ENCODE peak calls at places on chromosomes 7 and 10, in seven cellular contexts. M is MM.1S, P is SK-N-SH, D is K562, T is heart right ventricle, Q is mesenchymal stem cell, V is Peyer's patch. A is an unnamed sample.
A peak's percentile ranks its signal among the peaks of the same experiment; 100 is the strongest.

GRCh38 chr10:25682203-25682950 is 251.7 kb upstream of the MYO3A start:
- DNase-seq in M (no peak), T (peak; percentile 52), Q (peak; percentile 56), D (peak; percentile 18), V (no peak), P (peak; percentile 34), A (no peak)

GRCh38 chr10:125472037-125472607 is 210.8 kb downstream of the TEX36 start:
- DNase-seq in Q (no peak), V (no peak), P (no peak), D (no peak), M (no peak), T (no peak), A (no peak)

GRCh38 chr7:143416565-143417149 is 8.0 kb upstream of the EPHA1 start:
- DNase-seq in T (no peak), M (peak; percentile 64), Q (peak; percentile 58), V (no peak), D (peak; percentile 82), P (peak; percentile 82), A (no peak)

GRCh38 chr7:356087-356486 is 66.1 kb downstream of the FOXL3 start:
- DNase-seq in M (no peak), Q (no peak), P (no peak), T (no peak), D (no peak), V (no peak), A (no peak)

GRCh38 chr7:601573-602340 is 82.1 kb upstream of the PDGFA start:
- DNase-seq in T (peak; percentile 66), P (no peak), D (peak; percentile 57), M (no peak), V (peak; percentile 89), Q (no peak), A (no peak)

GRCh38 chr10:132541601-132542011 is 4.0 kb downstream of the INPP5A start:
- DNase-seq in M (no peak), V (peak; percentile 44), P (no peak), T (no peak), Q (no peak), D (no peak), A (no peak)

GRCh38 chr10:104293021-104293420 is 24.0 kb downstream of the GSTO2 start:
- DNase-seq in M (no peak), V (no peak), Q (no peak), P (no peak), T (no peak), D (no peak), A (no peak)

GRCh38 chr10:45181483-45181882 is 133.9 kb downstream of the OR13A1 start:
- DNase-seq in V (no peak), M (no peak), T (peak; percentile 11), P (no peak), D (no peak), Q (no peak), A (no peak)

GRCh38 chr7:151249034-151249731 is 689 bp upstream of the SMARCD3 start:
- DNase-seq in D (peak; percentile 56), Q (peak; percentile 93), T (peak; percentile 63), V (peak; percentile 63), M (no peak), P (peak; percentile 84), A (no peak)

GRCh38 chr7:14821757-14822480 is 80.6 kb downstream of the DGKB start:
- DNase-seq in P (no peak), D (no peak), Q (no peak), T (no peak), M (no peak), V (no peak), A (no peak)

GRCh38 chr10:16867556-16867955 is 50.3 kb upstream of the RSU1 start:
- DNase-seq in T (no peak), M (no peak), P (no peak), Q (peak; percentile 50), D (no peak), V (no peak), A (no peak)

GRCh38 chr10:73439605-73440298 is 6.4 kb upstream of the MSS51 start:
- DNase-seq in M (no peak), V (no peak), T (no peak), Q (peak; percentile 30), P (no peak), D (no peak), A (no peak)

GRCh38 chr7:112616295-112616694 is 135.5 kb downstream of the LSMEM1 start:
- DNase-seq in M (no peak), T (no peak), D (no peak), Q (no peak), V (no peak), P (peak; percentile 19), A (no peak)

GRCh38 chr10:13371879-13372470 is 23.9 kb upstream of the SEPHS1 start:
- DNase-seq in D (peak; percentile 90), Q (peak; percentile 84), T (peak; percentile 68), M (peak; percentile 84), P (peak; percentile 91), V (peak; percentile 84), A (peak; percentile 55)

GRCh38 chr7:1672851-1673486 is 2.9 kb downstream of the ELFN1 start:
- DNase-seq in M (no peak), D (no peak), T (no peak), V (peak; percentile 40), Q (no peak), P (no peak), A (no peak)

GRCh38 chr7:52794621-52795020 is 240.8 kb upstream of the POM121L12 start:
- DNase-seq in T (no peak), P (no peak), Q (no peak), M (no peak), D (no peak), V (no peak), A (no peak)

GRCh38 chr7:52917982-52918578 is 117.4 kb upstream of the POM121L12 start:
- DNase-seq in M (no peak), V (no peak), D (peak; percentile 1), Q (no peak), P (peak; percentile 49), T (no peak), A (peak; percentile 2)

GRCh38 chr7:90660100-90660499 is 64.0 kb downstream of the CDK14 start:
- DNase-seq in M (no peak), D (no peak), V (no peak), T (no peak), P (no peak), Q (no peak), A (no peak)

DNA sequence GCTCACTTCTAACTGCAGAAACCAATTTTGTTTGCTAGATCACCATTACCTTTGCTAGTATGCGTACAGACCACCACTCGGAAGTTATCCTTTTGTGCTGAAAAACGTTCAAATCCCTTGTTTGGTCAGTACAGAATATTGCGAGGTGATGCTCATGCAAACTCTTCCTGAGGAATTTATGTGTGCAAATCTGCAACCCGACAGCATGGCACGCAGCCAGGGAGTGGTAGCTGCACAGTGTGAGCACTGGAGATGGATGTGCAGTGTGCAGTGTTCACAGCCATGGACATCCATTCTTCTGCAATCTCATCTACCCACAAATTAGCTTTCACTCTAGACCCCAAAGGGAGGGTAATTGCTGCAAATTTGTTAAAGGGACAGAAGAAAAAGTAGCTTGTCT is 72.3 kb downstream of the CACUL1 start:
- DNase-seq in P (no peak), T (no peak), Q (no peak), D (no peak), V (no peak), M (no peak), A (no peak)
- H3K36me3 ChIP-seq in P (peaks cover 24% of the 10 kb centered on the region), T (peaks cover 88% of the 10 kb centered on the region), Q (peaks cover 72% of the 10 kb centered on the region), D (peaks cover 49% of the 10 kb centered on the region), V (peaks cover 37% of the 10 kb centered on the region), M (no peaks in the 10 kb centered on the region), A (peaks cover 7% of the 10 kb centered on the region)

GRCh38 chr10:108241166-108241565 is 1076.7 kb upstream of the SORCS1 start:
- DNase-seq in D (no peak), V (no peak), Q (no peak), T (no peak), P (no peak), M (no peak), A (no peak)
- H3K36me3 ChIP-seq in D (no peaks in the 10 kb centered on the region), V (no peaks in the 10 kb centered on the region), Q (peaks cover 4% of the 10 kb centered on the region), T (no peaks in the 10 kb centered on the region), P (no peaks in the 10 kb centered on the region), M (no peaks in the 10 kb centered on the region), A (no peaks in the 10 kb centered on the region)

GRCh38 chr10:43000021-43000411 is 76.9 kb upstream of the RET start:
- DNase-seq in V (peak; percentile 29), Q (no peak), P (no peak), D (no peak), M (no peak), T (no peak), A (no peak)
- H3K36me3 ChIP-seq in V (no peaks in the 10 kb centered on the region), Q (no peaks in the 10 kb centered on the region), P (no peaks in the 10 kb centered on the region), D (no peaks in the 10 kb centered on the region), M (no peaks in the 10 kb centered on the region), T (no peaks in the 10 kb centered on the region), A (no peaks in the 10 kb centered on the region)

DNA sequence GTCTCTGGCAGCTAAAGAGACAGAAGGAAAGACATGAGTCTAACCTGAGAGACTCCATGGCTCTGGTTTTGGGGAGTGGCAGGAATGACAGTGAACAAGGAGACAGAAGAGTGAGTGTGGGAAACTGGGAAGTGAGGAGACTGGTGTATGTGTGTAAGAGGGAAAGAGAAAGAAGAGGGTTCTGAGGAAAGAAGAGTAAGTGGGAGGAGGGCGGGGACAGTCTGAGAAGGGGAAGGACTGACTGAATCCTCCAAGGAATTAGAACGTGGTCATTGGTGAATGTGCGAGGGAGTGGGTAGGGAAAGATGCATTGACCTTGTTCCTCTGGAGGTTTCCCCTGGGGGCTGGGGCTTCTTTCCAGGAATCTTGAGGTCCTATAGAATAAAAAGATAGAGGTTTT is 26.6 kb downstream of the WNT8B start:
- DNase-seq in V (no peak), T (no peak), Q (no peak), D (no peak), P (no peak), M (no peak), A (no peak)
- H3K36me3 ChIP-seq in V (peaks cover 43% of the 10 kb centered on the region), T (peaks cover 68% of the 10 kb centered on the region), Q (peaks cover 35% of the 10 kb centered on the region), D (no peaks in the 10 kb centered on the region), P (no peaks in the 10 kb centered on the region), M (no peaks in the 10 kb centered on the region), A (no peaks in the 10 kb centered on the region)